ENCODE peak calls at places on chromosomes 12 and 14, in eight cellular contexts. A, M, O, B, G, N, Z and L are unnamed samples.

GRCh38 chr12:121800694-121801600 is 2.9 kb upstream of the SETD1B start:
- DNase-seq in A (peak), M (peak), O (peak), B (no peak), G (peak), N (peak), Z (peak), L (peak)

GRCh38 chr12:26630546-26631027 is 202.4 kb downstream of the ITPR2 start:
- DNase-seq in A (no peak), M (no peak), O (peak), B (no peak), G (peak), N (no peak), Z (peak), L (no peak)

GRCh38 chr12:107349008-107349747 is 255.8 kb upstream of the CRY1 start:
- DNase-seq in A (no peak), M (no peak), O (peak), B (peak), G (peak), N (peak), Z (peak), L (no peak)

GRCh38 chr14:35046751-35047536 is 872 bp downstream of the FAM177A1 start:
- DNase-seq in A (no peak), M (peak), O (peak), B (peak), G (no peak), N (no peak), Z (no peak), L (peak)

GRCh38 chr12:98243190-98243589 is 272.2 kb upstream of the TMPO start:
- DNase-seq in A (no peak), M (no peak), O (no peak), B (no peak), G (no peak), N (no peak), Z (no peak), L (no peak)

GRCh38 chr12:91094036-91094660 is 17.1 kb downstream of the LUM start:
- DNase-seq in A (no peak), M (no peak), O (peak), B (no peak), G (no peak), N (no peak), Z (peak), L (no peak)

GRCh38 chr12:76964784-76965571 is 86.2 kb upstream of the CSRP2 start:
- DNase-seq in A (no peak), M (no peak), O (no peak), B (peak), G (no peak), N (no peak), Z (no peak), L (no peak)

GRCh38 chr12:111636209-111636928 is 37.3 kb upstream of the ATXN2 start:
- DNase-seq in A (peak), M (peak), O (peak), B (no peak), G (peak), N (peak), Z (peak), L (peak)

GRCh38 chr12:57637364-57637763 is 4.4 kb upstream of the B4GALNT1 start:
- DNase-seq in A (no peak), M (peak), O (no peak), B (no peak), G (no peak), N (no peak), Z (no peak), L (no peak)
- TF ChIP-seq CTCF in A (no peak), M (no peak), O (peak), B (peak), G (no peak), N (no peak), Z (peak), L (no peak)

GRCh38 chr12:56261503-56262230 is 3.5 kb upstream of the ANKRD52 start:
- DNase-seq in A (no peak), M (no peak), O (peak), B (peak), G (peak), N (no peak), Z (peak), L (no peak)
- TF ChIP-seq CTCF in A (no peak), M (no peak), O (no peak), B (peak), G (no peak), N (no peak), Z (no peak), L (no peak)

GRCh38 chr12:131363416-131363815 is 347.5 kb upstream of the SFSWAP start:
- DNase-seq in A (no peak), M (peak), O (no peak), B (no peak), G (no peak), N (no peak), Z (no peak), L (no peak)

GRCh38 chr12:131364903-131365820 is 345.7 kb upstream of the SFSWAP start:
- DNase-seq in A (no peak), M (peak), O (no peak), B (no peak), G (no peak), N (no peak), Z (no peak), L (no peak)

GRCh38 chr12:131366261-131366871 is 344.5 kb upstream of the SFSWAP start:
- DNase-seq in A (no peak), M (peak), O (no peak), B (no peak), G (no peak), N (no peak), Z (no peak), L (no peak)

GRCh38 chr12:131363841-131364425 is 347.0 kb upstream of the SFSWAP start:
- DNase-seq in A (no peak), M (peak), O (no peak), B (no peak), G (no peak), N (no peak), Z (no peak), L (no peak)

DNA sequence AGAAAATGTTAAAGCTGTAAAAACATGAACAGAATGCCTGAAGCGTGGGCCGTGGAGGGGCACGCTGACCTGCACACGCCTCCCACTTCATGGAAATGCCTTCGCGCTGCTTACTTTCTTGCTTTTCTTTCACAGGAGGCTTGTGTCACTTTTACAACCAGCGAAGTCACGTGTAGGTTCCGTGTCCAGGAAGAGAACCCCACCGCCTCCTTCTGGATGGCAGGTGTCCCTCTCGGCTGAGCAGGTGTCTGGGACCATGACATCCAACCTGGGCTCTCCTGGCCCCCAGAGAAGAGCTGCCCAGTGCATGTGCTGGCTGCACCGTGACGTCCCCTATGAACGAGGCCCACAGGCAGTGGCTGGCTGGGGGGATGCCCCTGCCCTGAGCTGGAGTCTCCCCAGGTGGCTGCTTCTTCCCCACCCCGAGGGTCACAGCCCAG is 345.0 kb upstream of the SFSWAP start:
- DNase-seq in A (no peak), M (peak), O (no peak), B (no peak), G (no peak), N (no peak), Z (no peak), L (no peak)
- TF ChIP-seq CTCF in A (no peak), M (no peak), O (no peak), B (no peak), G (no peak), N (no peak), Z (no peak), L (no peak)

GRCh38 chr12:56601503-56601902 is 28.6 kb downstream of the BAZ2A start:
- DNase-seq in A (peak), M (no peak), O (peak), B (no peak), G (no peak), N (peak), Z (peak), L (no peak)
- TF ChIP-seq CTCF in A (no peak), M (no peak), O (peak), B (peak), G (no peak), N (peak), Z (peak), L (no peak)